ENCODE peak calls at places on chromosomes 11 and 22, in ten cellular contexts. One of them, this sample, is unnamed.

GRCh38 chr11:64400667-64401066 is 41.7 kb downstream of the RPS6KA4 start:
- ATAC-seq in HCT116: no peak
- ATAC-seq in upper lobe of left lung: no peak
- ATAC-seq in pancreas: peak
- ATAC-seq in activated T-cell treated with anti-CD3 and anti-CD28 coated beads, Interleukin-2, amount 50 U/mL, for 72 hours: no peak
- ATAC-seq in right cardiac atrium: no peak
- ATAC-seq in aorta: no peak
- ATAC-seq in naive B cell: no peak
- ATAC-seq in central memory CD8-positive, alpha-beta T cell: no peak
- ATAC-seq in psoas muscle: no peak
- ATAC-seq in this sample: no peak

GRCh38 chr11:128283445-128283844 is 303.9 kb downstream of the ETS1 start:
- ATAC-seq in pancreas: no peak
- ATAC-seq in psoas muscle: no peak
- ATAC-seq in HCT116: no peak
- ATAC-seq in naive B cell: no peak
- ATAC-seq in central memory CD8-positive, alpha-beta T cell: no peak
- ATAC-seq in right cardiac atrium: no peak
- ATAC-seq in activated T-cell treated with anti-CD3 and anti-CD28 coated beads, Interleukin-2, amount 50 U/mL, for 72 hours: no peak
- ATAC-seq in aorta: no peak
- ATAC-seq in upper lobe of left lung: no peak
- ATAC-seq in this sample: no peak

GRCh38 chr11:126857860-126858808 is 142.4 kb downstream of the KIRREL3 start:
- ATAC-seq in central memory CD8-positive, alpha-beta T cell: no peak
- ATAC-seq in naive B cell: no peak
- ATAC-seq in right cardiac atrium: no peak
- ATAC-seq in aorta: no peak
- ATAC-seq in activated T-cell treated with anti-CD3 and anti-CD28 coated beads, Interleukin-2, amount 50 U/mL, for 72 hours: no peak
- ATAC-seq in upper lobe of left lung: no peak
- ATAC-seq in HCT116: no peak
- ATAC-seq in psoas muscle: no peak
- ATAC-seq in pancreas: no peak
- ATAC-seq in this sample: no peak

GRCh38 chr11:3866206-3866605 is 10.7 kb downstream of the STIM1 start:
- ATAC-seq in central memory CD8-positive, alpha-beta T cell: peak
- ATAC-seq in pancreas: peak
- ATAC-seq in aorta: no peak
- ATAC-seq in activated T-cell treated with anti-CD3 and anti-CD28 coated beads, Interleukin-2, amount 50 U/mL, for 72 hours: no peak
- ATAC-seq in HCT116: no peak
- ATAC-seq in right cardiac atrium: peak
- ATAC-seq in naive B cell: peak
- ATAC-seq in psoas muscle: peak
- ATAC-seq in upper lobe of left lung: peak
- ATAC-seq in this sample: peak

GRCh38 chr11:57729479-57729878 is 11.8 kb upstream of the SELENOH start:
- ATAC-seq in psoas muscle: no peak
- ATAC-seq in upper lobe of left lung: no peak
- ATAC-seq in aorta: no peak
- ATAC-seq in naive B cell: no peak
- ATAC-seq in right cardiac atrium: no peak
- ATAC-seq in central memory CD8-positive, alpha-beta T cell: no peak
- ATAC-seq in HCT116: no peak
- ATAC-seq in pancreas: no peak
- ATAC-seq in activated T-cell treated with anti-CD3 and anti-CD28 coated beads, Interleukin-2, amount 50 U/mL, for 72 hours: no peak
- ATAC-seq in this sample: no peak

GRCh38 chr11:117837791-117838190 is 13.2 kb upstream of the FXYD2 start:
- ATAC-seq in activated T-cell treated with anti-CD3 and anti-CD28 coated beads, Interleukin-2, amount 50 U/mL, for 72 hours: no peak
- ATAC-seq in psoas muscle: no peak
- ATAC-seq in aorta: no peak
- ATAC-seq in central memory CD8-positive, alpha-beta T cell: no peak
- ATAC-seq in right cardiac atrium: no peak
- ATAC-seq in upper lobe of left lung: no peak
- ATAC-seq in HCT116: no peak
- ATAC-seq in naive B cell: no peak
- ATAC-seq in pancreas: no peak
- ATAC-seq in this sample: no peak

GRCh38 chr11:117930668-117931330 is 1.6 kb upstream of the TMPRSS13 start:
- ATAC-seq in right cardiac atrium: no peak
- ATAC-seq in HCT116: no peak
- ATAC-seq in pancreas: no peak
- ATAC-seq in aorta: no peak
- ATAC-seq in naive B cell: peak
- ATAC-seq in psoas muscle: no peak
- ATAC-seq in central memory CD8-positive, alpha-beta T cell: peak
- ATAC-seq in upper lobe of left lung: no peak
- ATAC-seq in activated T-cell treated with anti-CD3 and anti-CD28 coated beads, Interleukin-2, amount 50 U/mL, for 72 hours: peak
- ATAC-seq in this sample: no peak

GRCh38 chr11:96144553-96144952 is 198.4 kb downstream of the MAML2 start:
- ATAC-seq in naive B cell: no peak
- ATAC-seq in right cardiac atrium: no peak
- ATAC-seq in aorta: no peak
- ATAC-seq in HCT116: no peak
- ATAC-seq in psoas muscle: no peak
- ATAC-seq in central memory CD8-positive, alpha-beta T cell: no peak
- ATAC-seq in pancreas: no peak
- ATAC-seq in activated T-cell treated with anti-CD3 and anti-CD28 coated beads, Interleukin-2, amount 50 U/mL, for 72 hours: no peak
- ATAC-seq in upper lobe of left lung: no peak
- ATAC-seq in this sample: no peak

GRCh38 chr11:89489930-89490329 is 1.2 kb downstream of the NOX4 start:
- ATAC-seq in psoas muscle: no peak
- ATAC-seq in HCT116: no peak
- ATAC-seq in aorta: peak
- ATAC-seq in upper lobe of left lung: no peak
- ATAC-seq in right cardiac atrium: no peak
- ATAC-seq in pancreas: no peak
- ATAC-seq in activated T-cell treated with anti-CD3 and anti-CD28 coated beads, Interleukin-2, amount 50 U/mL, for 72 hours: no peak
- ATAC-seq in central memory CD8-positive, alpha-beta T cell: no peak
- ATAC-seq in naive B cell: no peak
- ATAC-seq in this sample: no peak

GRCh38 chr11:87897079-87897478 is 278.2 kb downstream of the RAB38 start:
- ATAC-seq in upper lobe of left lung: no peak
- ATAC-seq in central memory CD8-positive, alpha-beta T cell: no peak
- ATAC-seq in aorta: no peak
- ATAC-seq in naive B cell: no peak
- ATAC-seq in activated T-cell treated with anti-CD3 and anti-CD28 coated beads, Interleukin-2, amount 50 U/mL, for 72 hours: no peak
- ATAC-seq in right cardiac atrium: no peak
- ATAC-seq in pancreas: peak
- ATAC-seq in psoas muscle: no peak
- ATAC-seq in HCT116: no peak
- ATAC-seq in this sample: no peak

GRCh38 chr11:104968856-104969776 is 742 bp upstream of the CASP4 start:
- ATAC-seq in HCT116: peak
- ATAC-seq in aorta: peak
- ATAC-seq in pancreas: peak
- ATAC-seq in activated T-cell treated with anti-CD3 and anti-CD28 coated beads, Interleukin-2, amount 50 U/mL, for 72 hours: no peak
- ATAC-seq in psoas muscle: peak
- ATAC-seq in right cardiac atrium: peak
- ATAC-seq in upper lobe of left lung: peak
- ATAC-seq in naive B cell: no peak
- ATAC-seq in central memory CD8-positive, alpha-beta T cell: no peak
- ATAC-seq in this sample: peak

GRCh38 chr11:69354545-69354897 is 60.6 kb downstream of the MYEOV start:
- ATAC-seq in pancreas: no peak
- ATAC-seq in upper lobe of left lung: no peak
- ATAC-seq in activated T-cell treated with anti-CD3 and anti-CD28 coated beads, Interleukin-2, amount 50 U/mL, for 72 hours: no peak
- ATAC-seq in HCT116: no peak
- ATAC-seq in right cardiac atrium: no peak
- ATAC-seq in central memory CD8-positive, alpha-beta T cell: no peak
- ATAC-seq in aorta: no peak
- ATAC-seq in psoas muscle: no peak
- ATAC-seq in naive B cell: no peak
- ATAC-seq in this sample: no peak

GRCh38 chr11:16920559-16920958 is 93.7 kb downstream of the PLEKHA7 start:
- ATAC-seq in psoas muscle: no peak
- ATAC-seq in right cardiac atrium: no peak
- ATAC-seq in HCT116: no peak
- ATAC-seq in pancreas: no peak
- ATAC-seq in aorta: no peak
- ATAC-seq in upper lobe of left lung: no peak
- ATAC-seq in central memory CD8-positive, alpha-beta T cell: no peak
- ATAC-seq in naive B cell: no peak
- ATAC-seq in activated T-cell treated with anti-CD3 and anti-CD28 coated beads, Interleukin-2, amount 50 U/mL, for 72 hours: no peak
- ATAC-seq in this sample: no peak

GRCh38 chr22:29679316-29679715 is 40.5 kb upstream of the CABP7 start:
- ATAC-seq in psoas muscle: no peak
- ATAC-seq in activated T-cell treated with anti-CD3 and anti-CD28 coated beads, Interleukin-2, amount 50 U/mL, for 72 hours: no peak
- ATAC-seq in HCT116: no peak
- ATAC-seq in pancreas: no peak
- ATAC-seq in naive B cell: no peak
- ATAC-seq in aorta: no peak
- ATAC-seq in central memory CD8-positive, alpha-beta T cell: no peak
- ATAC-seq in upper lobe of left lung: no peak
- ATAC-seq in right cardiac atrium: no peak
- ATAC-seq in this sample: no peak

GRCh38 chr11:82936261-82936660 is 34.7 kb downstream of the DDIAS start:
- ATAC-seq in naive B cell: no peak
- ATAC-seq in right cardiac atrium: no peak
- ATAC-seq in upper lobe of left lung: no peak
- ATAC-seq in activated T-cell treated with anti-CD3 and anti-CD28 coated beads, Interleukin-2, amount 50 U/mL, for 72 hours: no peak
- ATAC-seq in psoas muscle: no peak
- ATAC-seq in aorta: no peak
- ATAC-seq in central memory CD8-positive, alpha-beta T cell: no peak
- ATAC-seq in pancreas: no peak
- ATAC-seq in HCT116: no peak
- ATAC-seq in this sample: peak

GRCh38 chr11:27722117-27722844 is 22.0 kb upstream of the BDNF start:
- ATAC-seq in naive B cell: no peak
- ATAC-seq in pancreas: peak
- ATAC-seq in activated T-cell treated with anti-CD3 and anti-CD28 coated beads, Interleukin-2, amount 50 U/mL, for 72 hours: peak
- ATAC-seq in HCT116: no peak
- ATAC-seq in psoas muscle: no peak
- ATAC-seq in right cardiac atrium: no peak
- ATAC-seq in central memory CD8-positive, alpha-beta T cell: no peak
- ATAC-seq in upper lobe of left lung: no peak
- ATAC-seq in aorta: peak
- ATAC-seq in this sample: peak

GRCh38 chr11:113705871-113706654 is at the start of gene TMPRSS5:
- ATAC-seq in right cardiac atrium: peak
- ATAC-seq in central memory CD8-positive, alpha-beta T cell: no peak
- ATAC-seq in activated T-cell treated with anti-CD3 and anti-CD28 coated beads, Interleukin-2, amount 50 U/mL, for 72 hours: no peak
- ATAC-seq in upper lobe of left lung: no peak
- ATAC-seq in aorta: no peak
- ATAC-seq in HCT116: no peak
- ATAC-seq in pancreas: no peak
- ATAC-seq in naive B cell: no peak
- ATAC-seq in psoas muscle: no peak
- ATAC-seq in this sample: no peak

GRCh38 chr11:64760759-64761417 is 1.1 kb upstream of the PYGM start:
- ATAC-seq in right cardiac atrium: no peak
- ATAC-seq in psoas muscle: peak
- ATAC-seq in aorta: no peak
- ATAC-seq in pancreas: no peak
- ATAC-seq in naive B cell: no peak
- ATAC-seq in upper lobe of left lung: no peak
- ATAC-seq in activated T-cell treated with anti-CD3 and anti-CD28 coated beads, Interleukin-2, amount 50 U/mL, for 72 hours: no peak
- ATAC-seq in central memory CD8-positive, alpha-beta T cell: no peak
- ATAC-seq in HCT116: peak
- ATAC-seq in this sample: no peak

GRCh38 chr11:118334746-118335145 is 7.8 kb downstream of the CD3D start:
- ATAC-seq in right cardiac atrium: no peak
- ATAC-seq in psoas muscle: no peak
- ATAC-seq in aorta: no peak
- ATAC-seq in HCT116: no peak
- ATAC-seq in naive B cell: no peak
- ATAC-seq in pancreas: no peak
- ATAC-seq in activated T-cell treated with anti-CD3 and anti-CD28 coated beads, Interleukin-2, amount 50 U/mL, for 72 hours: no peak
- ATAC-seq in central memory CD8-positive, alpha-beta T cell: no peak
- ATAC-seq in upper lobe of left lung: no peak
- ATAC-seq in this sample: no peak

GRCh38 chr11:64879226-64879900 is 942 bp upstream of the EHD1 start:
- ATAC-seq in aorta: no peak
- ATAC-seq in central memory CD8-positive, alpha-beta T cell: no peak
- ATAC-seq in activated T-cell treated with anti-CD3 and anti-CD28 coated beads, Interleukin-2, amount 50 U/mL, for 72 hours: no peak
- ATAC-seq in pancreas: peak
- ATAC-seq in upper lobe of left lung: no peak
- ATAC-seq in psoas muscle: no peak
- ATAC-seq in HCT116: peak
- ATAC-seq in right cardiac atrium: peak
- ATAC-seq in naive B cell: no peak
- ATAC-seq in this sample: no peak

GRCh38 chr11:28999620-29000019 is 891.4 kb downstream of the METTL15 start:
- ATAC-seq in HCT116: peak
- ATAC-seq in naive B cell: no peak
- ATAC-seq in aorta: no peak
- ATAC-seq in upper lobe of left lung: no peak
- ATAC-seq in activated T-cell treated with anti-CD3 and anti-CD28 coated beads, Interleukin-2, amount 50 U/mL, for 72 hours: no peak
- ATAC-seq in right cardiac atrium: no peak
- ATAC-seq in central memory CD8-positive, alpha-beta T cell: no peak
- ATAC-seq in pancreas: no peak
- ATAC-seq in psoas muscle: no peak
- ATAC-seq in this sample: no peak